ENCODE peak calls at places on chromosomes 16 and 17, in nine cellular contexts. A, M, W, J, K, P, Y, B and U are unnamed samples.

GRCh38 chr16:18047761-18048160 is 288.8 kb downstream of the NPIPA8 start:
- DNase-seq in A (no peak), M (no peak), W (no peak), J (no peak), K (no peak), P (no peak), Y (no peak), B (no peak), U (no peak)

GRCh38 chr17:79678856-79679255 is 51.9 kb upstream of the ENPP7 start:
- DNase-seq in A (no peak), M (no peak), W (no peak), J (no peak), K (no peak), P (no peak), Y (no peak), B (no peak), U (no peak)

GRCh38 chr17:73910216-73910615 is 266.0 kb upstream of the SDK2 start:
- DNase-seq in A (no peak), M (no peak), W (no peak), J (no peak), K (no peak), P (no peak), Y (no peak), B (no peak), U (no peak)

GRCh38 chr17:2053380-2054261 is 1.3 kb upstream of the HIC1 start:
- DNase-seq in A (peak), M (no peak), W (peak), J (peak), K (no peak), P (peak), Y (no peak), B (peak), U (no peak)

GRCh38 chr17:51046527-51047384 is 73.9 kb downstream of the SPAG9 start:
- DNase-seq in A (peak), M (no peak), W (peak), J (no peak), K (peak), P (no peak), Y (no peak), B (no peak), U (peak)

GRCh38 chr17:80902197-80903019 is 89.2 kb upstream of the CHMP6 start:
- DNase-seq in A (no peak), M (no peak), W (no peak), J (no peak), K (no peak), P (no peak), Y (no peak), B (no peak), U (no peak)

GRCh38 chr16:51326131-51326856 is 175.2 kb upstream of the SALL1 start:
- DNase-seq in A (no peak), M (peak), W (no peak), J (no peak), K (no peak), P (no peak), Y (peak), B (no peak), U (no peak)

GRCh38 chr17:79810138-79811027 is 13.5 kb upstream of the CBX8 start:
- DNase-seq in A (peak), M (no peak), W (peak), J (peak), K (peak), P (peak), Y (peak), B (peak), U (peak)

GRCh38 chr17:9509236-9509813 is 66.3 kb downstream of the STX8 start:
- DNase-seq in A (no peak), M (no peak), W (no peak), J (no peak), K (no peak), P (no peak), Y (no peak), B (no peak), U (no peak)

GRCh38 chr16:27839419-27839818 is 224.1 kb downstream of the GSG1L start:
- DNase-seq in A (no peak), M (no peak), W (no peak), J (no peak), K (no peak), P (no peak), Y (no peak), B (no peak), U (no peak)

GRCh38 chr16:1054660-1055556 is 17.6 kb upstream of the SSTR5 start:
- DNase-seq in A (peak), M (no peak), W (peak), J (peak), K (peak), P (peak), Y (peak), B (peak), U (no peak)

GRCh38 chr16:86874141-86874540 is 295.8 kb downstream of the FOXL1 start:
- DNase-seq in A (peak), M (no peak), W (no peak), J (no peak), K (no peak), P (peak), Y (peak), B (no peak), U (no peak)

GRCh38 chr16:56234737-56235136 is 43.4 kb downstream of the GNAO1 start:
- DNase-seq in A (no peak), M (no peak), W (no peak), J (no peak), K (no peak), P (no peak), Y (no peak), B (no peak), U (no peak)

GRCh38 chr17:8190506-8190905 is 526 bp upstream of the BORCS6 start:
- DNase-seq in A (no peak), M (no peak), W (no peak), J (no peak), K (no peak), P (no peak), Y (no peak), B (no peak), U (no peak)

GRCh38 chr17:44672479-44673093 is 16.3 kb downstream of the MEIOC start:
- DNase-seq in A (peak), M (peak), W (no peak), J (no peak), K (no peak), P (no peak), Y (peak), B (no peak), U (no peak)

GRCh38 chr17:64507418-64507766 is 615 bp downstream of the CEP95 start:
- DNase-seq in A (peak), M (peak), W (peak), J (peak), K (no peak), P (peak), Y (peak), B (no peak), U (no peak)

GRCh38 chr17:43449470-43450202 is 34.1 kb upstream of the DHX8 start:
- DNase-seq in A (no peak), M (no peak), W (peak), J (no peak), K (no peak), P (no peak), Y (peak), B (no peak), U (no peak)

GRCh38 chr17:15920758-15921239 is 24.1 kb upstream of the ADORA2B start:
- DNase-seq in A (no peak), M (peak), W (no peak), J (no peak), K (no peak), P (no peak), Y (peak), B (no peak), U (no peak)

GRCh38 chr17:77540975-77541374 is 400.2 kb downstream of the SEC14L1 start:
- DNase-seq in A (peak), M (no peak), W (no peak), J (no peak), K (no peak), P (no peak), Y (no peak), B (peak), U (no peak)

GRCh38 chr17:41522301-41523224 is 3.9 kb upstream of the KRT15 start:
- DNase-seq in A (no peak), M (no peak), W (no peak), J (no peak), K (no peak), P (no peak), Y (no peak), B (no peak), U (no peak)

GRCh38 chr17:77579131-77579530 is 379.4 kb upstream of the TNRC6C start:
- DNase-seq in A (no peak), M (no peak), W (no peak), J (no peak), K (no peak), P (no peak), Y (no peak), B (no peak), U (no peak)

GRCh38 chr17:17387461-17388362 is 84.5 kb downstream of the NT5M start:
- DNase-seq in A (peak), M (no peak), W (peak), J (no peak), K (no peak), P (no peak), Y (peak), B (peak), U (no peak)

GRCh38 chr17:17934214-17934613 is 38.0 kb downstream of the TOM1L2 start:
- DNase-seq in A (no peak), M (no peak), W (no peak), J (no peak), K (no peak), P (no peak), Y (no peak), B (no peak), U (no peak)

GRCh38 chr17:82019905-82020873 is 2.5 kb downstream of the CENPX start:
- DNase-seq in A (peak), M (no peak), W (peak), J (peak), K (no peak), P (peak), Y (no peak), B (peak), U (no peak)

GRCh38 chr17:83203073-83203471 is 123.7 kb downstream of the METRNL start:
- DNase-seq in A (no peak), M (peak), W (peak), J (no peak), K (peak), P (no peak), Y (no peak), B (peak), U (no peak)

GRCh38 chr17:303161-303560 is 49.4 kb downstream of the RPH3AL start:
- DNase-seq in A (no peak), M (no peak), W (no peak), J (no peak), K (no peak), P (no peak), Y (no peak), B (peak), U (no peak)

GRCh38 chr17:4048218-4048617 is 84.0 kb upstream of the ATP2A3 start:
- DNase-seq in A (no peak), M (no peak), W (no peak), J (no peak), K (no peak), P (no peak), Y (no peak), B (no peak), U (no peak)

GRCh38 chr16:88785106-88785924 is at the start of gene PIEZO1:
- DNase-seq in A (peak), M (no peak), W (peak), J (peak), K (no peak), P (peak), Y (peak), B (peak), U (no peak)

GRCh38 chr17:39152134-39152884 is 872 bp upstream of the PLXDC1 start:
- DNase-seq in A (peak), M (no peak), W (no peak), J (peak), K (no peak), P (no peak), Y (no peak), B (peak), U (no peak)

GRCh38 chr16:55301385-55302008 is 22.5 kb upstream of the IRX6 start:
- DNase-seq in A (no peak), M (no peak), W (no peak), J (no peak), K (no peak), P (no peak), Y (no peak), B (no peak), U (no peak)

DNA sequence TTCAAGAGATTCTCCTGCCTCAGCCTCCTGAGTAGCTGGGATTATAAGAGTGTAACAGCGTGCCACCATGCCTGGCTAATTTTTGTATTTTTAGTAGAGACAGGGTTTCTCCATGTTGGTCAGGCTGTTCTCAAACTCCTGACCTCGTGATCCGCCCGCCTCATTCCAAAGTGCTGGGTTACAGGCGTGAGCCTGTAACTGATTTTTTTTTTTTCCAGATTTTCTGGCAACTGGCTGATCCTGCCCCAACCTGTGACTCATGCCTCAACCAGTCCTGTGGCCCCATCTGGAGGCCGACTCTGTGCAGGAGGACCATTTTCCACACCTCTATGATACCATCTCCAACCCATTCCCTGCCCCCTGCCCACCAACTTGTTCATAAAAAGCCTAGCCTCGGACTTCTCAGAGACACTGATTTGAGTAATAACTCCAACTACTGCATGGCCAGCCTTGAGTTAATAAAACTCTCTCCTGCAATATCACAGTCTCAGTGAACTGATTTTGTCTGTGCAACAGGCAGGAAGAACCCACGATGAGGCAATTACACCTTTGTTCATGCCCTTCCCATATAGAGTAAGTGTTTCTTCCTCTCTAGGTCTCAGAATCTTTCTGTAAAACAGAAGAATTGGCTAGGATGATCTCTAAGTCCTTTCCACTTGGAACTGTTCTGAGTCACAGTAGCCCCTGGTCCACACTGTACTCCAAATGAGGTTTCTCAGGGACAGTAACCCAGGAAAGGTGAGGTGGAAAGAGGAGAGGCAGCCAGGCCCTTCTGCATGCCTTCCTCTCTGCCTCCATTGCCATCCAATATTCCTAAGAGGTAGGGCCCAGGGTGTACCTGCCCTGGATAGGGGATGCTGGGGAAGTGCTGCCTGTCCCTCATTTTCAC is 8.8 kb upstream of the CNOT1 start:
- DNase-seq in A (no peak), M (peak), W (peak), J (no peak), K (no peak), P (no peak), Y (peak), B (no peak), U (no peak)
- TF ChIP-seq CTCF in A (peak), M (peak), W (peak), J (no peak), K (no peak), P (no peak), Y (peak), B (no peak), U (no peak)

GRCh38 chr17:13740692-13741091 is 139.0 kb upstream of the HS3ST3A1 start:
- DNase-seq in A (no peak), M (no peak), W (no peak), J (no peak), K (no peak), P (no peak), Y (no peak), B (no peak), U (no peak)

GRCh38 chr17:13735861-13736260 is 134.1 kb upstream of the HS3ST3A1 start:
- DNase-seq in A (no peak), M (no peak), W (no peak), J (no peak), K (no peak), P (no peak), Y (no peak), B (no peak), U (no peak)

GRCh38 chr17:13734880-13735279 is 133.2 kb upstream of the HS3ST3A1 start:
- DNase-seq in A (no peak), M (no peak), W (no peak), J (no peak), K (no peak), P (no peak), Y (no peak), B (no peak), U (no peak)

GRCh38 chr17:13736915-13737314 is 135.2 kb upstream of the HS3ST3A1 start:
- DNase-seq in A (no peak), M (peak), W (no peak), J (no peak), K (no peak), P (no peak), Y (no peak), B (no peak), U (no peak)

DNA sequence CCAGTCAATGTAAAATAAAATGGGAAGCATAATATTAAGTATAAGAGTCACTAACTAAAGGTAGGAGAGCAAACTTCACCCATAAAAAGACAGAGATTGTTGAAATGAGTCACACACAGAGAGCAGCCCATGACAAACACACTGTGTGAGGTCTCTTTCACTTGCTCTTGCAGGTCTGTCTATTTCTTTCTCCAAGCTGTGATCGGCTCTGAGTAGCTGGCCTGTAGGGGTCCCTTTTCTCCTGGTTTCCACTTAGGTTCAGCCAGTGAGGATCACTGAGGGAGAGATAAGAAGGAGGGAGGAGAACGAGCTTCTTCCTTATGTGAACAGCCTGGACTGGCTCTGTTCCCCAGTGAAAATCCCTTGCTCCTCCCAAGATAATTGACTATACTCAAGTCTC is 133.7 kb upstream of the HS3ST3A1 start:
- DNase-seq in A (peak), M (no peak), W (no peak), J (no peak), K (no peak), P (no peak), Y (no peak), B (no peak), U (no peak)
- TF ChIP-seq CTCF in A (no peak), M (peak), W (no peak), J (no peak), K (no peak), P (no peak), Y (no peak), B (no peak), U (peak)

GRCh38 chr16:47065766-47066688 is 77.7 kb downstream of the NETO2 start:
- DNase-seq in A (no peak), M (no peak), W (no peak), J (no peak), K (no peak), P (no peak), Y (no peak), B (no peak), U (peak)
- TF ChIP-seq CTCF in A (no peak), M (no peak), W (no peak), J (no peak), K (no peak), P (no peak), Y (no peak), B (no peak), U (no peak)

DNA sequence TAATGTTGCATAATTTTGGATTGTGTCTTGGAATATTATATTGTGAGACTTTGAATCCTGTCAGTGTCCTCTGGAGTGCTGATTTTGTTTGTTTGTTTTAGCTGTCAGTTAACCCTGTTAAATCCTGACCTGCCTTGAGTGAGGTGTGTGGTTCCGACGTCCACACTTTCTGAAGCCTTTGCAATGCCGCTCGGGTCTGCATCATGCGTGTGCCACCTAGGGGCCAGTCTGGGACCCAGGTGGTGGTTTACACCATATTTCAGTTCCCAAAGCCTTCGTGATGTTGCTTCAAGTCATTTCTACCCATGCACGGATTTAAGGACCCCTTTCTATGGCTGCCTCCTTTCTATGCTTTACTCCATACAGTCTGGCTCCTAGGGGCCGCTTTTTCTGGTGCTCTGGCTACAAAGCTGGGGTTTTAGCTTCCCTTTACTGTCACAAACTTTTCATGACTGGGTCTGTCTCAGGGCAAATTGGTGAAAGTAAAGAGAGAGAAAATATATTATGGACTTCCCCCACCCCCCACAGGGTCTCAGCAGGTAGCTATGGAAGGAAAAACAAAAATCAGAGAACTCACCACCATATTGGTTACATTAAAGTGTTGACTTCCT is 11.4 kb upstream of the OR4D1 start:
- DNase-seq in A (peak), M (no peak), W (peak), J (no peak), K (no peak), P (no peak), Y (peak), B (no peak), U (no peak)
- TF ChIP-seq CTCF in A (peak), M (peak), W (peak), J (no peak), K (no peak), P (no peak), Y (peak), B (no peak), U (peak)

GRCh38 chr17:6894206-6894528 is 62.6 kb upstream of the TEKT1 start:
- DNase-seq in A (peak), M (no peak), W (no peak), J (no peak), K (no peak), P (peak), Y (no peak), B (no peak), U (no peak)
- TF ChIP-seq CTCF in A (peak), M (peak), W (no peak), J (no peak), K (peak), P (peak), Y (no peak), B (peak), U (peak)

GRCh38 chr16:85550422-85551318 is 62.5 kb upstream of the GSE1 start:
- DNase-seq in A (no peak), M (no peak), W (no peak), J (no peak), K (no peak), P (no peak), Y (no peak), B (no peak), U (no peak)
- TF ChIP-seq CTCF in A (peak), M (peak), W (no peak), J (no peak), K (no peak), P (no peak), Y (no peak), B (peak), U (no peak)

DNA sequence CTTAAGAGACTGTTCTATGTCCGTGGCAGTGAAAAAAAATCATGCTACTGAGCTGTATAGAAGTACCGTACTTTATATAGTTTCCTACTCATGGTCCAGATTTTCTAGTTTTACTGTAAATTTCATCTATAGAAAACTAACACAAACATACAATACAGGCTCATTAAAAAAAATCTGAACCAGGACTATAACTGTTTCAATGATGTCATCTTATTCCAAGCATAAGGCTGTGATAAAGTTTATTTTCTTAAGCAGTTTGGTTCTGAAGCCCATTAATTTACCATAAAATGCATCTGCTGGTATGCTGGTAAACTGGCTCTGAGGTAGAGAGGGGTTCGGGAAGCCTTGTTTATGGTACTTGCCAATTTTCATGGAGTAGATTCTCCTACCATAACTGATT is 16.7 kb upstream of the NETO2 start:
- DNase-seq in A (no peak), M (no peak), W (no peak), J (no peak), K (no peak), P (no peak), Y (no peak), B (no peak), U (no peak)
- TF ChIP-seq CTCF in A (no peak), M (no peak), W (no peak), J (no peak), K (no peak), P (no peak), Y (no peak), B (no peak), U (no peak)

DNA sequence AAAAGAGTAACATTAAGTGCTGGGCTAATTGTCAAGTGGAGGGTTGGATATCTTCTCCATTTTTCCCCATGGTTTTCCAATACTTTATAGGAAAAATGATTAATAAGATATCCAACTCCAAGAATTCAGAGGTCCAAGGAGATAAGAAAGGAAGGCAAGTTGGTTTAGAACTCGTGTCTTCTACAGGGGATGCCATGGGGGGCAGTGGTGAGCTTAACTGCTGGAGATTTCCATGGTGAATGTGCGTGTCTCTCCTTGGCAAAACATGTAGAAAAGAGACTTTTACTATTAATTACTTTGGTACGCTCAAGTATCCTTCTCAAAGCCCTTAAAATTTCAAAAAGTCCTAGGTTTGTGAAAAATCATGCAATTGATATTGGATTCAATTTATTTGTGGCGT is 982.9 kb upstream of the RBFOX1 start:
- DNase-seq in A (no peak), M (no peak), W (no peak), J (no peak), K (no peak), P (no peak), Y (no peak), B (no peak), U (no peak)
- TF ChIP-seq CTCF in A (no peak), M (no peak), W (no peak), J (no peak), K (no peak), P (no peak), Y (no peak), B (no peak), U (no peak)